ENCODE peak calls at places on chromosomes 5 and 9, in eight cellular contexts. Y is neural progenitor cell, J is fibroblast of mammary gland, E is Caco-2, H is kidney epithelial cell, O is fibroblast of the aortic adventitia, C is cardiac muscle cell, U is upper lobe of right lung. G is an unnamed sample.

GRCh38 chr9:110282023-110282766 is 25.9 kb upstream of the TXN start:
- DNase-seq in H (no peak), E (no peak), C (no peak), J (no peak), U (no peak), O (peak), Y (no peak), G (no peak)

GRCh38 chr5:1760656-1761452 is 38.8 kb downstream of the MRPL36 start:
- DNase-seq in U (no peak), Y (no peak), J (no peak), O (no peak), H (no peak), C (no peak), E (peak), G (peak)

GRCh38 chr5:136814621-136815378 is 449.5 kb upstream of the TRPC7 start:
- DNase-seq in H (no peak), U (no peak), J (peak), E (no peak), Y (no peak), C (no peak), O (peak), G (no peak)

GRCh38 chr5:126172812-126173211 is 250.4 kb upstream of the GRAMD2B start:
- DNase-seq in J (no peak), Y (no peak), E (no peak), U (no peak), H (no peak), C (no peak), O (no peak), G (no peak)

GRCh38 chr5:96601811-96602244 is 60.3 kb upstream of the CAST start:
- DNase-seq in U (no peak), J (peak), E (peak), O (peak), Y (peak), C (peak), H (peak), G (no peak)

GRCh38 chr5:77662615-77663014 is 24.1 kb upstream of the OTP start:
- DNase-seq in H (no peak), J (no peak), E (no peak), O (no peak), C (no peak), U (no peak), Y (no peak), G (no peak)

GRCh38 chr5:82586597-82586996 is 308.4 kb upstream of the RPS23 start:
- DNase-seq in U (no peak), Y (no peak), E (no peak), J (no peak), H (no peak), C (no peak), O (no peak), G (no peak)

GRCh38 chr9:4686112-4686511 is 6.7 kb downstream of the CDC37L1 start:
- DNase-seq in E (no peak), H (no peak), J (no peak), Y (no peak), U (no peak), C (no peak), O (peak), G (no peak)

GRCh38 chr9:129761901-129762359 is 9.1 kb upstream of the PTGES start:
- DNase-seq in O (peak), H (no peak), E (peak), C (no peak), J (peak), Y (peak), U (no peak), G (no peak)

GRCh38 chr5:132474881-132475511 is 15.6 kb downstream of the IRF1 start:
- DNase-seq in J (no peak), U (peak), C (no peak), H (no peak), E (peak), O (no peak), Y (no peak), G (no peak)

GRCh38 chr5:155978805-155979204 is 348.2 kb upstream of the SGCD start:
- DNase-seq in Y (no peak), J (peak), H (no peak), O (no peak), U (no peak), C (no peak), E (no peak), G (no peak)

GRCh38 chr9:16871358-16872151 is 1.1 kb upstream of the BNC2 start:
- DNase-seq in Y (peak), J (peak), E (no peak), C (peak), U (peak), H (no peak), O (peak), G (peak)

GRCh38 chr5:6557807-6558575 is 74.9 kb downstream of the NSUN2 start:
- DNase-seq in C (no peak), Y (no peak), E (no peak), H (no peak), J (no peak), U (no peak), O (no peak), G (peak)

GRCh38 chr5:177294632-177295031 is 8.9 kb downstream of the RAB24 start:
- DNase-seq in O (no peak), J (no peak), C (no peak), Y (no peak), E (no peak), U (no peak), H (no peak), G (no peak)

GRCh38 chr9:77575785-77576184 is 72.3 kb downstream of the GNA14 start:
- DNase-seq in O (peak), Y (peak), J (peak), C (peak), H (no peak), U (no peak), E (no peak), G (no peak)

GRCh38 chr5:151340004-151340403 is 7.4 kb downstream of the SLC36A2 start:
- DNase-seq in J (no peak), Y (no peak), H (no peak), U (no peak), O (no peak), C (no peak), E (no peak), G (no peak)

GRCh38 chr5:151345187-151345807 is 2.1 kb downstream of the SLC36A2 start:
- DNase-seq in E (no peak), H (no peak), Y (peak), C (no peak), O (no peak), U (no peak), J (no peak), G (no peak)

GRCh38 chr5:151345808-151346478 is 1.4 kb downstream of the SLC36A2 start:
- DNase-seq in U (no peak), E (no peak), H (no peak), C (no peak), O (peak), Y (no peak), J (peak), G (no peak)

GRCh38 chr5:151347364-151347763 is at the start of gene SLC36A2:
- DNase-seq in O (no peak), Y (no peak), H (no peak), U (no peak), J (no peak), E (no peak), C (no peak), G (no peak)

GRCh38 chr5:151344088-151344487 is 3.3 kb downstream of the SLC36A2 start:
- DNase-seq in C (no peak), E (no peak), H (no peak), U (no peak), Y (no peak), J (no peak), O (no peak), G (no peak)
- H3K4me3 ChIP-seq in C (no peak), E (no peak), H (no peak), U (no peak), Y (no peak), J (no peak), O (no peak), G (no peak)

DNA sequence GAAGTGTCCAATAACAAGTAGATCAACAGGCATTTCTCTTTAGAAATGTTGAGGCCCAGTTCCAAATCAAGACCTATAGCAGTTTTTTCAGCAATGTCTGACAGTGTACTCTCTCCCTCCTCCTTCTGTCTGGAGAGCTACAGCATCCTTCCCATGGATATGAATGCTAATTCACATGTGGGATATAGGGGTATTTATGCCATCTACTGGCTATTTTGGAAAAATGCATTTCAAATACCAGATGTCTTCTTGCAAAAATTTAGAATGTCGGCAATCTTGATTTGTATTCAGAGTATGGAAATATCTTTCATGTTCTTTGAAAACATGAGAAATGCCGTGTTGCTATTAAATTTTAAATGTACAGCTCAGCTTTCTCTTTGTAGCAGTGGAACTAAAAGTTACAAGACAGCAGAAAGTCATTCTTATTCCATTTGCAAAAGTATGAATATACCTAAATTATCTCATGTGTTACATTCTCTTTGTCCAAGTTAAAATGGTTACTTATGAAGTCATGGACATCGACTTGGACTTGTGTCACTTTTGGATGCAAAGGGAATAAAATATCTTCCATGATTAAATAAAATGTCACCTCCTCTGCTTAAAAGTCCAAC is 647.8 kb downstream of the TAF11L14 start:
- DNase-seq in E (no peak), C (peak), U (no peak), H (peak), Y (peak), J (peak), O (peak), G (no peak)
- TF ChIP-seq CTCF in E (peak), C (peak), U (peak), H (peak), Y (peak), J (peak), O (peak), G (no peak)

GRCh38 chr5:160119142-160119904 is at the start of gene PWWP2A:
- DNase-seq in J (peak), U (peak), Y (peak), O (peak), C (peak), E (peak), H (peak), G (peak)

GRCh38 chr5:160118349-160119141 is 705 bp downstream of the PWWP2A start:
- DNase-seq in C (peak), E (peak), J (no peak), H (no peak), O (peak), Y (no peak), U (peak), G (peak)

GRCh38 chr5:160116991-160117390 is 2.3 kb downstream of the PWWP2A start:
- DNase-seq in E (no peak), C (no peak), Y (no peak), J (no peak), H (no peak), O (no peak), U (no peak), G (no peak)

GRCh38 chr5:160119905-160120266 is 636 bp upstream of the PWWP2A start:
- DNase-seq in E (no peak), C (no peak), J (no peak), O (no peak), Y (no peak), U (no peak), H (no peak), G (no peak)
- H3K4me3 ChIP-seq in E (peak), C (no peak), J (no peak), O (no peak), Y (no peak), U (peak), H (no peak), G (no peak)

DNA sequence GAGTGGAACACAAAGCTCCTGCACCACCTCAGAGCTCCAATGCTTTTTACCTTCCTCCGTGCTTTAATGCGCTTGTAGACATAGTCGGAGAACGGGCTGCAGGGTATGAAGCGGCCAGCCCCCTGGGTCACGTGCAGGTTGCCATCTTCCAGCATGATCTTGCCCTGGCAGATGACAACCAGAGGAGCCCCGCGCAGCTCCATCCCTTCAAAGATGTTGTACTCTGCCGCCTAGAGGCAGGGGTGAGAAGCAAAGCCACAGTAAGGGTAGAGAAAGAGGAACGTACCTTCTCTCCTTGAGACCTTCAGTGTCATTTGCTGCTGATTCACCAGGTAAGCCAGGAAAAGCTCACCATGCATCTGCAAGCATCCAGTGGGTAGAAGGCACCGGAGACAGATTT is 112.3 kb downstream of the DPYSL3 start:
- DNase-seq in J (no peak), C (no peak), O (no peak), E (no peak), U (no peak), Y (peak), H (no peak), G (no peak)
- TF ChIP-seq CTCF in J (no peak), C (peak), O (no peak), E (no peak), U (no peak), Y (peak), H (no peak), G (no peak)

DNA sequence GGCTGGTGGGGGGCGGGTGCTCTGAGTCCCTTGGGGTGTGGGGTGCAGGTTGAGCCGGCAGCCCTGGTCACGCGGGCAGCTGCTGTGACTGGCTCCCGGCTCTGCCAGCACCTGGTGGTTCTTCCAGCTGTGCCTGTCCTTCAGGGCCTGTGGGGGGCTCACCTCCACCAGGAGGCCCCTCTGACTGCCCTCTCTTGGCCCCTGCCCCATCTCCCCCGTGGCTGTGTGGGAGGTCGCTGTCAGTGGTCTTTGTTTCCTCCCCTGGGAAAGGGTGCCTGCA is 3.3 kb downstream of the RXRA start:
- DNase-seq in J (no peak), O (no peak), C (no peak), E (no peak), Y (no peak), H (no peak), U (no peak), G (no peak)
- H3K4me3 ChIP-seq in J (no peak), O (peak), C (no peak), E (no peak), Y (no peak), H (no peak), U (peak), G (no peak)

GRCh38 chr5:142770650-142771609 is 753 bp downstream of the ARHGAP26 start:
- DNase-seq in C (peak), H (no peak), J (peak), E (peak), O (peak), Y (peak), U (peak), G (no peak)
- TF ChIP-seq CTCF in C (no peak), H (peak), J (no peak), E (peak), O (no peak), Y (peak), U (peak), G (no peak)

GRCh38 chr5:74432240-74432639 is 208.3 kb downstream of the ENC1 start:
- DNase-seq in C (no peak), U (no peak), Y (no peak), J (no peak), E (no peak), O (no peak), H (no peak), G (no peak)

GRCh38 chr5:74434124-74434899 is 206.2 kb downstream of the ENC1 start:
- DNase-seq in Y (peak), J (peak), C (no peak), U (no peak), E (no peak), O (no peak), H (no peak), G (no peak)

GRCh38 chr5:74430910-74431309 is 209.6 kb downstream of the ENC1 start:
- DNase-seq in E (no peak), U (no peak), J (no peak), C (no peak), H (no peak), O (no peak), Y (no peak), G (no peak)

GRCh38 chr5:74429495-74429894 is 211.0 kb downstream of the ENC1 start:
- DNase-seq in E (no peak), J (no peak), O (no peak), H (no peak), C (no peak), Y (no peak), U (no peak), G (no peak)

GRCh38 chr5:74433255-74434123 is 207.0 kb downstream of the ENC1 start:
- DNase-seq in E (no peak), J (peak), H (peak), Y (peak), U (no peak), C (no peak), O (peak), G (no peak)
- H3K4me3 ChIP-seq in E (no peak), J (no peak), H (no peak), Y (peak), U (no peak), C (no peak), O (no peak), G (no peak)

G was measured in lower leg skin.